ENCODE peak calls at places on chromosomes 6 and 20, in six cellular contexts. A, J, I, T, D and K are unnamed samples.
A peak's percentile ranks its signal among the peaks of the same experiment; 100 is the strongest.

GRCh38 chr6:37583261-37583660 is 83.6 kb upstream of the CCDC167 start:
- DNase-seq in A (no peak), J (no peak), I (no peak), T (no peak), D (no peak), K (no peak)

GRCh38 chr20:51446656-51447055 is 95.9 kb downstream of the NFATC2 start:
- DNase-seq in A (no peak), J (peak; percentile 86), I (no peak), T (no peak), D (peak; percentile 71), K (peak; percentile 97)

GRCh38 chr6:152094992-152095592 is 287.6 kb downstream of the ESR1 start:
- DNase-seq in A (no peak), J (peak; percentile 100), I (peak; percentile 45), T (no peak), D (peak; percentile 96), K (peak; percentile 98)

GRCh38 chr6:98627129-98627775 is 207.1 kb upstream of the POU3F2 start:
- DNase-seq in A (no peak), J (no peak), I (no peak), T (no peak), D (no peak), K (no peak)

GRCh38 chr6:11168091-11168635 is 56.6 kb upstream of the ERVFRD-1 start:
- DNase-seq in A (no peak), J (no peak), I (no peak), T (no peak), D (no peak), K (no peak)

GRCh38 chr6:11273406-11274065 is 41.1 kb upstream of the NEDD9 start:
- DNase-seq in A (no peak), J (no peak), I (no peak), T (no peak), D (no peak), K (no peak)

GRCh38 chr6:107493158-107494057 is 3.5 kb downstream of the SOBP start:
- DNase-seq in A (peak; percentile 48), J (peak; percentile 67), I (no peak), T (no peak), D (no peak), K (peak; percentile 83)

GRCh38 chr6:131172237-131172636 is 37.0 kb downstream of the AKAP7 start:
- DNase-seq in A (no peak), J (peak; percentile 57), I (no peak), T (no peak), D (peak; percentile 60), K (peak; percentile 18)

GRCh38 chr6:34066284-34066571 is 79.7 kb downstream of the GRM4 start:
- DNase-seq in A (no peak), J (no peak), I (no peak), T (no peak), D (no peak), K (no peak)

GRCh38 chr6:125114248-125114858 is 39.2 kb upstream of the TPD52L1 start:
- DNase-seq in A (no peak), J (peak; percentile 61), I (no peak), T (no peak), D (peak; percentile 92), K (peak; percentile 66)

GRCh38 chr20:13085275-13085674 is 76.5 kb downstream of the SPTLC3 start:
- DNase-seq in A (no peak), J (no peak), I (no peak), T (no peak), D (no peak), K (no peak)

GRCh38 chr20:15012551-15012950 is 675.1 kb upstream of the FLRT3 start:
- DNase-seq in A (peak; percentile 21), J (no peak), I (no peak), T (no peak), D (no peak), K (no peak)

GRCh38 chr20:13025181-13025580 is 16.4 kb downstream of the SPTLC3 start:
- DNase-seq in A (no peak), J (no peak), I (no peak), T (no peak), D (no peak), K (no peak)

GRCh38 chr6:116847234-116847633 is 18.4 kb upstream of the GPRC6A start:
- DNase-seq in A (no peak), J (peak; percentile 41), I (no peak), T (no peak), D (peak; percentile 44), K (peak; percentile 44)

GRCh38 chr6:133632206-133632605 is 256.7 kb upstream of the TCF21 start:
- DNase-seq in A (no peak), J (peak; percentile 71), I (no peak), T (no peak), D (no peak), K (peak; percentile 77)

GRCh38 chr6:157464653-157465535 is 83.9 kb downstream of the ZDHHC14 start:
- DNase-seq in A (no peak), J (no peak), I (no peak), T (no peak), D (no peak), K (no peak)

GRCh38 chr6:159608961-159609673 is 83.9 kb downstream of the SOD2 start:
- DNase-seq in A (no peak), J (peak; percentile 28), I (peak; percentile 65), T (no peak), D (peak; percentile 72), K (no peak)

GRCh38 chr6:150987371-150987828 is 121.9 kb downstream of the MTHFD1L start:
- DNase-seq in A (no peak), J (no peak), I (no peak), T (no peak), D (peak; percentile 86), K (no peak)

GRCh38 chr6:26065952-26066380 is 21.3 kb upstream of the HFE start:
- DNase-seq in A (peak; percentile 66), J (peak; percentile 82), I (peak; percentile 53), T (no peak), D (peak; percentile 96), K (peak; percentile 86)

DNA sequence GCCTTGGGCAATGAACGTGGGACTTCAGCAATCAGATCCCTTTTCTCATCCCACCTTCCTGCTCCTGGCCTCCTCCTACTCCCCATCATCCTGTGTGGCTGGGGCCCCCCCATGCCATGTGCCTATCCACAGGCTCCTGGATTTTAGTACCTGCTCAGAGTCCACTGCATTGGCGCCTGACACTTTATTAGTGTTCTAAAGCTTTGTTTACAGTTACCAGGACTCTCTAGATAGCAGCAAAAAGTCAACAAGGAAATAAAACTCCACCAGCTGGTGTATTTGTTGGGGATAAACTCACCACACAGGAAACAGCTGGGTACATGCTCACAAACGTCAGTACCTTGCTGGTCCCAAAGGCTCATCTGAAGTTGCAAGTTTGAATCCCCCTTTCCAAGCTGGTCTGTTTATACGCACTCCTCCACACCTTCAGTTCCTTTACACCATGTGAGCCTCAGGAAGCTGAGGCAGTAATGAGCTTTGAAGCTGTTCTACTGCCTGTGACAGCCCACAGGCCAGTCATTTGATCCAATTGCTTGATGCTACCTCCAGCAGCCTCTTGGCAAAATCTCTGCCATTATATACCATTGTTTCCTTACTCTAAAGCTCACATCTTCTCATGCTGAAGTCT is 76.5 kb downstream of the ANKEF1 start:
- DNase-seq in A (no peak), J (no peak), I (no peak), T (no peak), D (no peak), K (peak; percentile 7)
- H4K91ac ChIP-seq in A (no peak overlapping the region), J (no peak overlapping the region), I (no peak overlapping the region), T (no peak overlapping the region), D (no peak overlapping the region), K (no peak overlapping the region)

GRCh38 chr6:31666337-31666960 is 569 bp downstream of the CSNK2B start:
- DNase-seq in A (no peak), J (peak; percentile 9), I (no peak), T (no peak), D (no peak), K (peak; percentile 27)
- H4K8ac ChIP-seq in A (no peak overlapping the region), J (peak overlapping the region; percentile 93), I (no peak overlapping the region), T (no peak overlapping the region), D (peak overlapping the region; percentile 86), K (peak overlapping the region; percentile 99)

DNA sequence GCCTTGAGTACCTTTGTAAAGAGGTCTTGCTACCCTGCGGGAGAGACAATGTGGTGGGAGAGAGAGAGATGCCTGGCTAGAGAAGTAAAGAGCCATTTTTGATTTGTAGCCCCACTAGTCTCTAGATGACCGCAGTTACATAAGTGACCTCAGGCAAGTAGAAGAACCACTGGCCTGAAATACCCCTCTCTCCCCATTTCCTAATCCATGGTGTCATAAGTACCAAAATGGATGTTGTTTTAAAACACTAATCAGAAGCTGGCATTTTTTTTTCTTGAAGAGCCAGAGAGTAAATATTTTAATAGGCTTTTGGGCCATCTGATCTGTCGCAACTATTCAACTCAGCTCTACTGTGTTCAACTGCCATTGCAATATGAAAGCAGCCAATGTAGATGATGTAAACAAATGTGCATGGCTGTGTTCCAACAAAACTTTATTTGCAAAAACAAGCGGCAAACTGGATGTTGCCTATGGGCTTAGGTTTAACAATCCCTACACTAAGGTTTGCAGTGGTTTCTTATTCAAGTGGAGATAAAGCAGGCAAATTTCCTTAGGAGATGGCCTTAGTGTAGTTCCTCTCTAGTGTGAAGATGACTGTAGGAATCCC is 36.5 kb downstream of the RARS2 start:
- DNase-seq in A (no peak), J (peak; percentile 11), I (no peak), T (no peak), D (no peak), K (peak; percentile 11)
- H4K91ac ChIP-seq in A (no peak overlapping the region), J (no peak overlapping the region), I (no peak overlapping the region), T (no peak overlapping the region), D (no peak overlapping the region), K (no peak overlapping the region)

GRCh38 chr20:21670126-21670525 is 35.3 kb upstream of the PAX1 start:
- DNase-seq in A (no peak), J (no peak), I (no peak), T (no peak), D (no peak), K (no peak)
- H4K8ac ChIP-seq in A (no peak overlapping the region), J (no peak overlapping the region), I (no peak overlapping the region), T (no peak overlapping the region), D (no peak overlapping the region), K (no peak overlapping the region)

DNA sequence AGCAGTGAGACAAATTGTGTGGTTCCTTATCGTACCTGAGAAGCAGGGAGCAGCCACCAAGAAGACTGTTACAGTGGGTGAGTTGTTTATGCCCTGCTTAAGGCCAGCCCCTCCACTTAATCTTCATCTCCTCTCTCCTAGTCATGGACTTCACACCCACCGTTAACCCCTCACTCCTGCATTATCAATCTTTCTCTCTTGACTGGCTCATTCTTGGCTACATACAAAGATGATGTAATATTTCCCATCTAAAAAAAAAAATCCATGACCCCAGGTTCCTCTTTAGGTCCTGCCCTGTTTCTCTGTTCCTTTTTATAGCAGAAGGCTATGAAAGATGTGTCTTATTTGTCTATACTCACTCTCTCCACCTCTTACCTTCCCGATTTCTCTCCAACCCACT is 72.4 kb downstream of the SHLD1 start:
- DNase-seq in A (no peak), J (no peak), I (no peak), T (no peak), D (no peak), K (no peak)
- H4K91ac ChIP-seq in A (no peak overlapping the region), J (no peak overlapping the region), I (no peak overlapping the region), T (no peak overlapping the region), D (no peak overlapping the region), K (no peak overlapping the region)

GRCh38 chr6:53359088-53359842 is 10.5 kb upstream of the ELOVL5 start:
- DNase-seq in A (peak; percentile 95), J (peak; percentile 91), I (peak; percentile 97), T (peak; percentile 96), D (peak; percentile 91), K (peak; percentile 97)
- H4K8ac ChIP-seq in A (no peak overlapping the region), J (peak overlapping the region; percentile 99), I (no peak overlapping the region), T (peak overlapping the region; percentile 97), D (peak overlapping the region; percentile 88), K (peak overlapping the region; percentile 100)

DNA sequence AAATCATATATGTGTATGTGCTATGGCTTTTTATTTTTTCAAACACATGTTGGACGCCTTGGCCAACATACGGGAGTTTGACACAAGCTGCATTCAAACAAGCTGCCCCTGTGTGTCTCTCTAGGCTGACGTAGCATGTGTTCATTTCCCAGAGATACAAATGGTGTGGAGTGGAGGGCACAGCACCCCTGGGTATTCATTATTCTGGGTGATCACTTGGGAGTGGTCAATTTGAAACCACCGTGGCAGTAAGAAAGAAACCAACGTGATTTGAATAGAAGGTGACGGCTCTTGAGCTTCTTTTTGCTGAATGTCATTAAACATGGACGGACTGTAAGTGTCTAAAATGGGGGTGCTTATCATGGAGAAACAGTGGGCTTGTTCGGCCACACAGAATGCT is 1261.8 kb upstream of the CITED2 start:
- DNase-seq in A (no peak), J (no peak), I (no peak), T (no peak), D (no peak), K (no peak)
- H4K91ac ChIP-seq in A (no peak overlapping the region), J (no peak overlapping the region), I (no peak overlapping the region), T (no peak overlapping the region), D (no peak overlapping the region), K (no peak overlapping the region)